ENCODE peak calls at places on chromosomes 6 and 20, in eight cellular contexts. D, F, J, P, U, W, C and Y are unnamed samples.

GRCh38 chr6:154404791-154405400 is 48.3 kb upstream of the IPCEF1 start:
- DNase-seq in D (no peak), F (no peak), J (no peak), P (no peak), U (no peak), W (no peak), C (no peak), Y (no peak)

GRCh38 chr20:50567860-50568548 is 57.8 kb downstream of the PTPN1 start:
- DNase-seq in D (no peak), F (no peak), J (no peak), P (no peak), U (no peak), W (no peak), C (no peak), Y (no peak)

GRCh38 chr6:169250660-169251059 is 3.0 kb downstream of the THBS2 start:
- DNase-seq in D (no peak), F (no peak), J (no peak), P (no peak), U (peak), W (peak), C (peak), Y (no peak)

GRCh38 chr20:58192567-58192966 is 35.9 kb downstream of the ANKRD60 start:
- DNase-seq in D (no peak), F (no peak), J (peak), P (no peak), U (no peak), W (no peak), C (no peak), Y (no peak)

GRCh38 chr6:156949376-156949775 is 172.2 kb downstream of the ARID1B start:
- DNase-seq in D (peak), F (no peak), J (peak), P (peak), U (no peak), W (no peak), C (no peak), Y (no peak)

GRCh38 chr20:49658508-49658907 is 55.2 kb downstream of the B4GALT5 start:
- DNase-seq in D (no peak), F (no peak), J (no peak), P (no peak), U (no peak), W (no peak), C (no peak), Y (no peak)

GRCh38 chr6:116057766-116058165 is 2.9 kb downstream of the FRK start:
- DNase-seq in D (no peak), F (no peak), J (no peak), P (no peak), U (no peak), W (no peak), C (no peak), Y (no peak)

GRCh38 chr6:34190504-34191122 is 44.7 kb upstream of the GRM4 start:
- DNase-seq in D (no peak), F (no peak), J (no peak), P (no peak), U (no peak), W (no peak), C (peak), Y (peak)

GRCh38 chr6:29014729-29015608 is 9.9 kb upstream of the ZNF311 start:
- DNase-seq in D (no peak), F (no peak), J (no peak), P (no peak), U (no peak), W (no peak), C (no peak), Y (no peak)

GRCh38 chr6:146914563-146915483 is 289.4 kb upstream of the STXBP5 start:
- DNase-seq in D (peak), F (no peak), J (peak), P (no peak), U (peak), W (peak), C (no peak), Y (no peak)

GRCh38 chr6:89411019-89411268 is 1.1 kb downstream of the RRAGD start:
- DNase-seq in D (peak), F (no peak), J (no peak), P (no peak), U (no peak), W (no peak), C (no peak), Y (no peak)

GRCh38 chr6:2958331-2958711 is 13.0 kb downstream of the SERPINB6 start:
- DNase-seq in D (peak), F (peak), J (no peak), P (peak), U (peak), W (no peak), C (no peak), Y (no peak)

GRCh38 chr6:81130969-81131368 is 621.5 kb downstream of the TENT5A start:
- DNase-seq in D (no peak), F (no peak), J (no peak), P (no peak), U (no peak), W (no peak), C (no peak), Y (no peak)

GRCh38 chr20:13922241-13922640 is 68.2 kb downstream of the SEL1L2 start:
- DNase-seq in D (no peak), F (no peak), J (no peak), P (no peak), U (no peak), W (no peak), C (no peak), Y (no peak)

GRCh38 chr20:62953167-62953838 is 794 bp downstream of the SLC17A9 start:
- DNase-seq in D (no peak), F (peak), J (peak), P (no peak), U (no peak), W (no peak), C (no peak), Y (no peak)

GRCh38 chr6:42960243-42961019 is at the start of gene GNMT:
- DNase-seq in D (peak), F (peak), J (peak), P (peak), U (peak), W (peak), C (peak), Y (no peak)

GRCh38 chr20:8431538-8432434 is 299.7 kb downstream of the PLCB1 start:
- DNase-seq in D (no peak), F (no peak), J (no peak), P (peak), U (peak), W (peak), C (no peak), Y (no peak)

GRCh38 chr6:159819932-159820640 is 20.0 kb downstream of the PNLDC1 start:
- DNase-seq in D (no peak), F (peak), J (no peak), P (no peak), U (no peak), W (no peak), C (no peak), Y (no peak)

GRCh38 chr20:46348231-46348803 is 40.0 kb upstream of the CDH22 start:
- DNase-seq in D (peak), F (no peak), J (no peak), P (no peak), U (no peak), W (peak), C (no peak), Y (no peak)

GRCh38 chr6:122696853-122697252 is 82.7 kb upstream of the FABP7 start:
- DNase-seq in D (no peak), F (no peak), J (peak), P (no peak), U (no peak), W (no peak), C (no peak), Y (no peak)

GRCh38 chr6:166581091-166581511 is 5.4 kb downstream of the RAMACL start:
- DNase-seq in D (no peak), F (peak), J (no peak), P (no peak), U (no peak), W (no peak), C (no peak), Y (no peak)

GRCh38 chr20:22905667-22906066 is 129.4 kb upstream of the SSTR4 start:
- DNase-seq in D (peak), F (no peak), J (no peak), P (peak), U (no peak), W (peak), C (no peak), Y (no peak)

GRCh38 chr6:107879912-107880311 is 55.8 kb upstream of the SCML4 start:
- DNase-seq in D (no peak), F (no peak), J (no peak), P (no peak), U (no peak), W (no peak), C (no peak), Y (no peak)

GRCh38 chr6:80163754-80164187 is 57.3 kb downstream of the BCKDHB start:
- DNase-seq in D (no peak), F (no peak), J (peak), P (no peak), U (no peak), W (no peak), C (no peak), Y (no peak)

DNA sequence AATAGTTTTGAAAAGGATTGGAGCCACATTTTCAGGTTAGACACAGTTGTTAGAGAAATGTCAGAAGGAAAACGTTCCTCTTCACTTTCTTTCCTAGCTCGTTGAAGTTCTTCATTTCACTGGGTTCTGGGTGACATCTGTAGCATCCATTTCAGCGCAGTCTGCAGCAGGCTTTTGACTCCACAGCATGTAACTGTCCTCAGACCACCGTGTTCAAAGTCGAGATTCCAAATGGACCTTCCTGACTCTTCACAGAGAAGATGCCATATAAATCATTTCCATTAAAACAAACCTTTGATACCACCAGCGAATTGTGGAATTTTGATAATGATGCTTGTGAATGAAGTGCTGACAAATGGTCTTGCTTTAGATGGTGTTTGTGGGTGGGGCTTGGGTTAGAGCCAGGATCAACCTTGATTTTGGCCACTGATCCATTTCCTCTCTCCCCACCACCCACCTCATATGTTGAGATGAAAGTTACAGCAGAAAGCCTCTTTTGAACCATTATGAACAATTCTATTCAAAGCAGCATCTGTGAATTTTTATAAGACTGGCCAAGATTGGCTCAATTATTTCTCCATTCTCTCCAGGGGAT is 185.3 kb upstream of the PREP start:
- DNase-seq in D (no peak), F (no peak), J (no peak), P (no peak), U (no peak), W (no peak), C (no peak), Y (no peak)
- H3K27ac ChIP-seq in D (no peak), F (no peak), J (no peak), P (no peak), U (no peak), W (no peak), C (no peak), Y (no peak)

DNA sequence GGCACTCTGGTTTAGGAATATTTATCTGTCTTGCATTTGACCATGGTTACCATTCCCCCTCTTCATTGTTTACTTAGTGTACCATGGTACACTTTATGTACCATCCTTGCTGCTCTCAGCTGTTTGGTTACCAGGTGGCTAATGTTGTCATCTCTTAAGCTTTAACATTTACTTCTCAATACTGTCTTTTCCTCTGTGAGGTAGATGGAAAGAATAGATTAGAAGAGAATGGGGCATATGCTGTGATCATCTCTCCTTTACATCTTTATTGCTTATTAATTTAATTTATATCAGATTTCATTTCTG is 109.2 kb downstream of the NCOA3 start:
- DNase-seq in D (no peak), F (no peak), J (no peak), P (no peak), U (no peak), W (no peak), C (no peak), Y (no peak)
- H3K4me3 ChIP-seq in D (no peak), F (no peak), J (no peak), P (no peak), U (no peak), W (no peak), C (no peak), Y (no peak)

GRCh38 chr20:44401770-44402390 is 46.4 kb downstream of the HNF4A start:
- DNase-seq in D (no peak), F (peak), J (no peak), P (no peak), U (no peak), W (no peak), C (no peak), Y (no peak)
- TF ChIP-seq POLR2A in D (no peak), F (no peak), J (no peak), P (no peak), U (no peak), W (no peak), C (no peak), Y (no peak)

GRCh38 chr6:137804647-137805046 is 62.4 kb upstream of the TNFAIP3 start:
- DNase-seq in D (no peak), F (no peak), J (peak), P (no peak), U (no peak), W (no peak), C (no peak), Y (no peak)
- H3K27ac ChIP-seq in D (peak), F (peak), J (no peak), P (no peak), U (no peak), W (peak), C (peak), Y (no peak)

DNA sequence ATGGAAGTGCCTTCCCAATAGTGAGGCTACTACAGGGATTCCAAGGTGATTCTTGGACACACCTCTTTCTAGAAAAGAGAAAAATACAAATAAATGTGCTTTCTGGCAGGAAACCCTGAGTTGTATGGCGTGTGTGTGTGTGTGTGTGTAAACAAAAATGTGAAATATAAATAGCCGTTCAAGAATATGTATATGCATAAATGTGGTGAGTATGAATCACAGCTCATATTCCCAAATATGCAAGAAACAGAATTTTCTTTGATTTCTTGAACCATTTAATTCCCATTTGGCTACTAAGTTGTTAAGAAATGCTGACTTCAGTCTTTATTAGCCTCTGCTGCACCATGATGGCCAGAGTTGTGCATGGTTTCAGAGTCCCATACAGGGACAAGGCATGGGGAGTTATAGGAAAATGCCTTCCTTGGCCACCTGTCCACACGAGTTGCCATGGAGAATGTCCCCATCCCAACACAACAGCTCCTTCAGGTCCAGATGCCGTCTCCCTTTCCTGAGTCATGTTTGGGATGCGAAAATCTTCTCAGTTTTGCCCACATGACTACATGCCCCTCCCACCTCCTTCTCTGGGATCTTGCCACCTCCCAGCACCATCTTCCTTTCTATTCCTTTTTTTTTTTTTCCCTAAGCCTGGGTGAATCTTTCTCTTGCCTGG is 312.4 kb upstream of the ECI2 start:
- DNase-seq in D (no peak), F (no peak), J (no peak), P (no peak), U (no peak), W (no peak), C (no peak), Y (no peak)
- H3K4me3 ChIP-seq in D (no peak), F (no peak), J (no peak), P (no peak), U (no peak), W (no peak), C (no peak), Y (no peak)

GRCh38 chr20:56689318-56689717 is 60.2 kb downstream of the TFAP2C start:
- DNase-seq in D (peak), F (no peak), J (no peak), P (no peak), U (no peak), W (no peak), C (no peak), Y (no peak)

GRCh38 chr20:56691325-56691990 is 62.4 kb downstream of the TFAP2C start:
- DNase-seq in D (no peak), F (no peak), J (no peak), P (no peak), U (no peak), W (no peak), C (no peak), Y (no peak)

GRCh38 chr20:56690531-56691175 is 61.5 kb downstream of the TFAP2C start:
- DNase-seq in D (no peak), F (no peak), J (no peak), P (no peak), U (no peak), W (no peak), C (no peak), Y (no peak)

GRCh38 chr20:56688106-56688505 is 59.0 kb downstream of the TFAP2C start:
- DNase-seq in D (no peak), F (no peak), J (no peak), P (no peak), U (no peak), W (no peak), C (no peak), Y (no peak)

DNA sequence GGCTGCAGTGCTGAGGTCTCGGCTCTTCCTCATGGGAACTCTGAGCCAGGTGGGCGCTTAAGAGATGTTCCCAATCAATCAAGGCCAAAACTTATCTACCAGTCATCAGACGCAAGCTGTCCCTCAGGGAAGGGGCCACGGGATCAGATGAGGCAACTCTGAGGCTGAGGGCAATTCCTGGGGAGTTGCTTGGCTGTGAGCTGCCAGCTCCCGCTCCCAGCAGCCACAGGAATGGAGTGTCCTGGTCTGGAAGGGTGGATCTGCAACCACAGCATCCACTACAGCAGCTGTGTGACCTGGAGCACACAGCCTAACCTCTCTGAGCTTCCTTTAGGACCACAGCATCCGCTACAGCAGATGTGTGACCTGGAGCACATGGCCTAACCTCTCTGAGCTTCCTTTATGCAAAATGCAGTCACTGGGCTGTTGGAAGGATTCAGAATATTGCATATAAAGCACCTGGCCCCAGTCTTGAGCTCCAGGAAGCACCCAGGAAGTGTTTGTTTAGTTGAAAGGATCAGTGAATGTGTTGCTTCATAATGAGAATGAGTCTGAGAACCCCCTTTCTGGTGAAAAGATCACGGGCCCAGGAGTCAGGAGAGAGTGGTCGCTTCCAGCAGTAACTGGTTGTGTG is 60.9 kb downstream of the TFAP2C start:
- DNase-seq in D (no peak), F (no peak), J (no peak), P (no peak), U (no peak), W (no peak), C (no peak), Y (no peak)
- TF ChIP-seq POLR2A in D (no peak), F (no peak), J (no peak), P (no peak), U (no peak), W (no peak), C (no peak), Y (no peak)

GRCh38 chr6:150857906-150858365 is 7.6 kb upstream of the MTHFD1L start:
- DNase-seq in D (no peak), F (no peak), J (no peak), P (no peak), U (no peak), W (no peak), C (no peak), Y (no peak)
- H3K27ac ChIP-seq in D (peak), F (peak), J (peak), P (no peak), U (peak), W (peak), C (no peak), Y (peak)

GRCh38 chr20:51797357-51798025 is 4.8 kb downstream of the SALL4 start:
- DNase-seq in D (no peak), F (no peak), J (no peak), P (no peak), U (no peak), W (no peak), C (no peak), Y (no peak)
- H3K4me3 ChIP-seq in D (no peak), F (no peak), J (no peak), P (no peak), U (no peak), W (no peak), C (no peak), Y (no peak)